ENCODE peak calls at places on chromosomes 2 and 18, in seven cellular contexts. M, O, T, R, W, Z and E are unnamed samples.

GRCh38 chr2:104755026-104755856 is 98.7 kb upstream of the POU3F3 start:
- DNase-seq in M (no peak), O (no peak), T (no peak), R (no peak), W (peak), Z (no peak), E (no peak)

GRCh38 chr2:173884403-173884802 is 80.8 kb downstream of the SP3 start:
- DNase-seq in M (peak), O (no peak), T (no peak), R (peak), W (peak), Z (peak), E (peak)

GRCh38 chr2:194514281-194514680 is 1142.7 kb upstream of the SLC39A10 start:
- DNase-seq in M (no peak), O (no peak), T (no peak), R (no peak), W (no peak), Z (no peak), E (no peak)

GRCh38 chr2:218860950-218861381 is 1.4 kb downstream of the WNT6 start:
- DNase-seq in M (peak), O (no peak), T (peak), R (no peak), W (no peak), Z (peak), E (peak)

GRCh38 chr2:240512109-240512485 is 45.7 kb downstream of the ANKMY1 start:
- DNase-seq in M (no peak), O (no peak), T (no peak), R (no peak), W (no peak), Z (no peak), E (no peak)

GRCh38 chr2:27065128-27065527 is 6.3 kb downstream of the OST4 start:
- DNase-seq in M (no peak), O (no peak), T (no peak), R (no peak), W (no peak), Z (no peak), E (no peak)

GRCh38 chr2:128622371-128622770 is 303.7 kb upstream of the HS6ST1 start:
- DNase-seq in M (no peak), O (no peak), T (no peak), R (no peak), W (peak), Z (no peak), E (no peak)

GRCh38 chr18:2905802-2906521 is 59.2 kb downstream of the EMILIN2 start:
- DNase-seq in M (peak), O (no peak), T (no peak), R (peak), W (peak), Z (peak), E (no peak)

GRCh38 chr18:55339990-55340389 is 248.0 kb downstream of the TCF4 start:
- DNase-seq in M (no peak), O (no peak), T (no peak), R (no peak), W (no peak), Z (no peak), E (no peak)

GRCh38 chr2:142857247-142858154 is 20.0 kb upstream of the KYNU start:
- DNase-seq in M (peak), O (no peak), T (no peak), R (no peak), W (no peak), Z (peak), E (no peak)

GRCh38 chr18:41389936-41390667 is 564.9 kb upstream of the PIK3C3 start:
- DNase-seq in M (no peak), O (no peak), T (no peak), R (no peak), W (no peak), Z (no peak), E (no peak)

GRCh38 chr2:191501390-191502168 is 176.4 kb upstream of the NABP1 start:
- DNase-seq in M (peak), O (no peak), T (peak), R (no peak), W (peak), Z (peak), E (peak)

GRCh38 chr2:172427256-172427989 is at the start of gene ITGA6:
- DNase-seq in M (peak), O (peak), T (peak), R (peak), W (peak), Z (peak), E (no peak)

GRCh38 chr2:28227498-28227897 is 165.2 kb upstream of the FOSL2 start:
- DNase-seq in M (no peak), O (no peak), T (no peak), R (no peak), W (no peak), Z (no peak), E (no peak)

GRCh38 chr2:96150791-96151594 is 5.8 kb upstream of the DUSP2 start:
- DNase-seq in M (no peak), O (no peak), T (no peak), R (no peak), W (no peak), Z (no peak), E (no peak)

GRCh38 chr2:67702284-67702683 is 305.2 kb downstream of the ETAA1 start:
- DNase-seq in M (no peak), O (no peak), T (no peak), R (no peak), W (no peak), Z (no peak), E (no peak)

GRCh38 chr2:201909348-201909747 is 103.0 kb downstream of the CDK15 start:
- DNase-seq in M (peak), O (no peak), T (no peak), R (no peak), W (no peak), Z (peak), E (peak)

GRCh38 chr2:236593956-236594355 is 24.3 kb downstream of the ACKR3 start:
- DNase-seq in M (no peak), O (no peak), T (no peak), R (no peak), W (no peak), Z (no peak), E (no peak)

GRCh38 chr2:104249666-104250065 is 604.2 kb upstream of the POU3F3 start:
- DNase-seq in M (no peak), O (no peak), T (no peak), R (no peak), W (no peak), Z (no peak), E (no peak)

GRCh38 chr2:107729456-107729855 is 97.2 kb upstream of the RGPD4 start:
- DNase-seq in M (no peak), O (no peak), T (no peak), R (no peak), W (no peak), Z (no peak), E (no peak)

GRCh38 chr2:28252308-28252707 is 140.3 kb upstream of the FOSL2 start:
- DNase-seq in M (no peak), O (no peak), T (no peak), R (peak), W (peak), Z (no peak), E (no peak)

GRCh38 chr18:8162797-8163196 is 446.4 kb upstream of the RAB12 start:
- DNase-seq in M (no peak), O (no peak), T (no peak), R (no peak), W (no peak), Z (no peak), E (no peak)

GRCh38 chr2:112096098-112096497 is 41.0 kb downstream of the TMEM87B start:
- DNase-seq in M (peak), O (no peak), T (no peak), R (no peak), W (no peak), Z (no peak), E (peak)

GRCh38 chr2:112691761-112692370 is 29.0 kb upstream of the NT5DC4 start:
- DNase-seq in M (peak), O (no peak), T (peak), R (peak), W (no peak), Z (no peak), E (no peak)

GRCh38 chr18:63878343-63878742 is 9.2 kb upstream of the SERPINB2 start:
- DNase-seq in M (no peak), O (no peak), T (no peak), R (no peak), W (no peak), Z (peak), E (peak)

GRCh38 chr2:235746257-235746934 is 252.6 kb downstream of the AGAP1 start:
- DNase-seq in M (peak), O (no peak), T (peak), R (peak), W (peak), Z (peak), E (peak)

GRCh38 chr18:32714571-32715148 is 58.2 kb downstream of the KLHL14 start:
- DNase-seq in M (no peak), O (no peak), T (peak), R (peak), W (peak), Z (peak), E (peak)

GRCh38 chr18:48540329-48541025 is 1.6 kb downstream of the CTIF start:
- DNase-seq in M (peak), O (peak), T (no peak), R (peak), W (peak), Z (peak), E (no peak)

GRCh38 chr18:36348971-36349417 is 51.5 kb downstream of the FHOD3 start:
- DNase-seq in M (no peak), O (no peak), T (no peak), R (no peak), W (no peak), Z (no peak), E (no peak)

GRCh38 chr18:32911660-32912284 is 138.9 kb upstream of the KLHL14 start:
- DNase-seq in M (no peak), O (no peak), T (no peak), R (no peak), W (no peak), Z (peak), E (peak)

GRCh38 chr2:74037379-74037860 is 52.7 kb downstream of the TET3 start:
- DNase-seq in M (peak), O (no peak), T (no peak), R (peak), W (no peak), Z (peak), E (peak)

GRCh38 chr18:37270046-37270665 is 295.4 kb downstream of the CELF4 start:
- DNase-seq in M (peak), O (peak), T (no peak), R (peak), W (peak), Z (peak), E (peak)

GRCh38 chr2:196798980-196799379 is 503 bp downstream of the GTF3C3 start:
- DNase-seq in M (no peak), O (no peak), T (no peak), R (no peak), W (peak), Z (peak), E (no peak)